ENCODE peak calls at places on chromosomes 13 and 19, in six cellular contexts. One of them, this sample, is unnamed.

GRCh38 chr19:48363500-48363809 is 285 bp downstream of the TMEM143 start:
- DNase-seq in activated naive CD8-positive, alpha-beta T cell treated with anti-CD3 and anti-CD28 coated beads, Interleukin-2, amount 50 U/mL, for 24 hours: no peak
- DNase-seq in A549: no peak
- DNase-seq in caudate nucleus: no peak
- DNase-seq in lower leg skin: peak; percentile 90
- DNase-seq in fibroblast of the conjunctiva: no peak
- DNase-seq in this sample: peak; percentile 43

GRCh38 chr13:25493930-25494707 is 122.3 kb downstream of the ATP8A2 start:
- DNase-seq in activated naive CD8-positive, alpha-beta T cell treated with anti-CD3 and anti-CD28 coated beads, Interleukin-2, amount 50 U/mL, for 24 hours: no peak
- DNase-seq in A549: no peak
- DNase-seq in caudate nucleus: no peak
- DNase-seq in lower leg skin: no peak
- DNase-seq in fibroblast of the conjunctiva: no peak
- DNase-seq in this sample: no peak

GRCh38 chr19:5131866-5132561 is 163.1 kb downstream of the KDM4B start:
- DNase-seq in activated naive CD8-positive, alpha-beta T cell treated with anti-CD3 and anti-CD28 coated beads, Interleukin-2, amount 50 U/mL, for 24 hours: peak; percentile 26
- DNase-seq in A549: no peak
- DNase-seq in caudate nucleus: no peak
- DNase-seq in lower leg skin: no peak
- DNase-seq in fibroblast of the conjunctiva: no peak
- DNase-seq in this sample: no peak

GRCh38 chr13:42990147-42990990 is 1.7 kb downstream of the EPSTI1 start:
- DNase-seq in activated naive CD8-positive, alpha-beta T cell treated with anti-CD3 and anti-CD28 coated beads, Interleukin-2, amount 50 U/mL, for 24 hours: no peak
- DNase-seq in A549: no peak
- DNase-seq in caudate nucleus: no peak
- DNase-seq in lower leg skin: no peak
- DNase-seq in fibroblast of the conjunctiva: peak; percentile 67
- DNase-seq in this sample: no peak

GRCh38 chr19:34287676-34288140 is 33.4 kb downstream of the GARRE1 start:
- DNase-seq in activated naive CD8-positive, alpha-beta T cell treated with anti-CD3 and anti-CD28 coated beads, Interleukin-2, amount 50 U/mL, for 24 hours: no peak
- DNase-seq in A549: no peak
- DNase-seq in caudate nucleus: no peak
- DNase-seq in lower leg skin: no peak
- DNase-seq in fibroblast of the conjunctiva: no peak
- DNase-seq in this sample: no peak

GRCh38 chr19:45092747-45093678 is at the start of gene PPP1R37:
- DNase-seq in activated naive CD8-positive, alpha-beta T cell treated with anti-CD3 and anti-CD28 coated beads, Interleukin-2, amount 50 U/mL, for 24 hours: peak; percentile 91
- DNase-seq in A549: peak; percentile 100
- DNase-seq in caudate nucleus: peak; percentile 86
- DNase-seq in lower leg skin: peak; percentile 98
- DNase-seq in fibroblast of the conjunctiva: peak; percentile 94
- DNase-seq in this sample: peak; percentile 98

GRCh38 chr13:93963266-93964131 is 516.0 kb downstream of the DCT start:
- DNase-seq in activated naive CD8-positive, alpha-beta T cell treated with anti-CD3 and anti-CD28 coated beads, Interleukin-2, amount 50 U/mL, for 24 hours: no peak
- DNase-seq in A549: peak; percentile 10
- DNase-seq in caudate nucleus: no peak
- DNase-seq in lower leg skin: no peak
- DNase-seq in fibroblast of the conjunctiva: peak; percentile 69
- DNase-seq in this sample: no peak

GRCh38 chr13:40662866-40663265 is 3.6 kb downstream of the FOXO1 start:
- DNase-seq in activated naive CD8-positive, alpha-beta T cell treated with anti-CD3 and anti-CD28 coated beads, Interleukin-2, amount 50 U/mL, for 24 hours: no peak
- DNase-seq in A549: no peak
- DNase-seq in caudate nucleus: no peak
- DNase-seq in lower leg skin: no peak
- DNase-seq in fibroblast of the conjunctiva: no peak
- DNase-seq in this sample: no peak

GRCh38 chr13:64311112-64311511 is 2895.5 kb upstream of the PCDH20 start:
- DNase-seq in activated naive CD8-positive, alpha-beta T cell treated with anti-CD3 and anti-CD28 coated beads, Interleukin-2, amount 50 U/mL, for 24 hours: no peak
- DNase-seq in A549: no peak
- DNase-seq in caudate nucleus: no peak
- DNase-seq in lower leg skin: no peak
- DNase-seq in fibroblast of the conjunctiva: no peak
- DNase-seq in this sample: no peak

GRCh38 chr13:112447761-112448603 is 71.8 kb downstream of the SPACA7 start:
- DNase-seq in activated naive CD8-positive, alpha-beta T cell treated with anti-CD3 and anti-CD28 coated beads, Interleukin-2, amount 50 U/mL, for 24 hours: no peak
- DNase-seq in A549: no peak
- DNase-seq in caudate nucleus: no peak
- DNase-seq in lower leg skin: peak; percentile 80
- DNase-seq in fibroblast of the conjunctiva: no peak
- DNase-seq in this sample: no peak

GRCh38 chr19:7554990-7555864 is 19.7 kb downstream of the PNPLA6 start:
- DNase-seq in activated naive CD8-positive, alpha-beta T cell treated with anti-CD3 and anti-CD28 coated beads, Interleukin-2, amount 50 U/mL, for 24 hours: peak; percentile 52
- DNase-seq in A549: peak; percentile 48
- DNase-seq in caudate nucleus: no peak
- DNase-seq in lower leg skin: no peak
- DNase-seq in fibroblast of the conjunctiva: no peak
- DNase-seq in this sample: peak; percentile 35

GRCh38 chr13:41028051-41028450 is 8.9 kb upstream of the ELF1 start:
- DNase-seq in activated naive CD8-positive, alpha-beta T cell treated with anti-CD3 and anti-CD28 coated beads, Interleukin-2, amount 50 U/mL, for 24 hours: no peak
- DNase-seq in A549: no peak
- DNase-seq in caudate nucleus: no peak
- DNase-seq in lower leg skin: no peak
- DNase-seq in fibroblast of the conjunctiva: no peak
- DNase-seq in this sample: no peak

GRCh38 chr19:48826606-48827020 is 9.7 kb downstream of the HSD17B14 start:
- DNase-seq in activated naive CD8-positive, alpha-beta T cell treated with anti-CD3 and anti-CD28 coated beads, Interleukin-2, amount 50 U/mL, for 24 hours: no peak
- DNase-seq in A549: no peak
- DNase-seq in caudate nucleus: no peak
- DNase-seq in lower leg skin: no peak
- DNase-seq in fibroblast of the conjunctiva: no peak
- DNase-seq in this sample: no peak

GRCh38 chr19:6753178-6754031 is 13.8 kb downstream of the SH2D3A start:
- DNase-seq in activated naive CD8-positive, alpha-beta T cell treated with anti-CD3 and anti-CD28 coated beads, Interleukin-2, amount 50 U/mL, for 24 hours: peak; percentile 88
- DNase-seq in A549: peak; percentile 58
- DNase-seq in caudate nucleus: no peak
- DNase-seq in lower leg skin: peak; percentile 96
- DNase-seq in fibroblast of the conjunctiva: peak; percentile 55
- DNase-seq in this sample: peak; percentile 96

GRCh38 chr13:94176576-94176975 is 302.9 kb downstream of the DCT start:
- DNase-seq in activated naive CD8-positive, alpha-beta T cell treated with anti-CD3 and anti-CD28 coated beads, Interleukin-2, amount 50 U/mL, for 24 hours: no peak
- DNase-seq in A549: no peak
- DNase-seq in caudate nucleus: no peak
- DNase-seq in lower leg skin: no peak
- DNase-seq in fibroblast of the conjunctiva: no peak
- DNase-seq in this sample: no peak

GRCh38 chr19:20078696-20079095 is 896 bp downstream of the ZNF90 start:
- DNase-seq in activated naive CD8-positive, alpha-beta T cell treated with anti-CD3 and anti-CD28 coated beads, Interleukin-2, amount 50 U/mL, for 24 hours: peak; percentile 19
- DNase-seq in A549: no peak
- DNase-seq in caudate nucleus: no peak
- DNase-seq in lower leg skin: peak; percentile 85
- DNase-seq in fibroblast of the conjunctiva: no peak
- DNase-seq in this sample: no peak

GRCh38 chr19:45739498-45740439 is 6.5 kb downstream of the MEIOSIN start:
- DNase-seq in activated naive CD8-positive, alpha-beta T cell treated with anti-CD3 and anti-CD28 coated beads, Interleukin-2, amount 50 U/mL, for 24 hours: no peak
- DNase-seq in A549: no peak
- DNase-seq in caudate nucleus: no peak
- DNase-seq in lower leg skin: no peak
- DNase-seq in fibroblast of the conjunctiva: no peak
- DNase-seq in this sample: no peak

This sample was measured in HuH-7.5.